ENCODE peak calls at places on chromosome 6, in eight cellular contexts. Q is psoas muscle; I is WERI-Rb-1; M is K562; B is CD4-positive, CD25-positive, alpha-beta regulatory T cell; Y is tibial artery; U is transverse colon; E is ascending aorta. W is an unnamed sample. For H3K9me3, the result is how much of the 10 kb centered on the place peaks cover.

GRCh38 chr6:170088349-170088951 is 202.4 kb downstream of the DLL1 start:
- DNase-seq in Q (peak), B (no peak), E (no peak), I (no peak), U (peak), Y (peak), M (no peak), W (peak)

GRCh38 chr6:40968620-40969145 is 70.3 kb downstream of the UNC5CL start:
- DNase-seq in Y (no peak), I (no peak), E (no peak), Q (no peak), U (no peak), B (no peak), M (no peak), W (no peak)

GRCh38 chr6:25623065-25623464 is 28.9 kb upstream of the SCGN start:
- DNase-seq in U (no peak), Y (no peak), M (no peak), I (no peak), Q (no peak), B (no peak), E (no peak), W (no peak)

GRCh38 chr6:41894366-41895299 is 542 bp downstream of the USP49 start:
- DNase-seq in Y (peak), I (peak), Q (no peak), E (no peak), U (peak), M (peak), B (no peak), W (peak)

GRCh38 chr6:30885999-30886896 is 1.9 kb downstream of the DDR1 start:
- DNase-seq in U (peak), M (peak), B (no peak), Y (peak), I (peak), Q (peak), E (no peak), W (no peak)

GRCh38 chr6:100999034-100999597 is 118.0 kb upstream of the ASCC3 start:
- DNase-seq in Y (no peak), I (no peak), U (no peak), M (no peak), B (no peak), Q (no peak), E (no peak), W (no peak)

GRCh38 chr6:154457881-154458284 is 52.6 kb downstream of the CNKSR3 start:
- DNase-seq in M (no peak), Q (no peak), Y (no peak), U (no peak), I (no peak), E (no peak), B (no peak), W (no peak)

GRCh38 chr6:36033935-36034334 is 6.3 kb downstream of the MAPK14 start:
- DNase-seq in E (no peak), U (no peak), Y (no peak), B (no peak), I (no peak), M (no peak), Q (no peak), W (no peak)

GRCh38 chr6:40389176-40389767 is 197.9 kb downstream of the LRFN2 start:
- DNase-seq in Q (no peak), B (no peak), M (no peak), U (no peak), E (no peak), Y (no peak), I (peak), W (no peak)

GRCh38 chr6:101259446-101259845 is 134.1 kb upstream of the GRIK2 start:
- DNase-seq in Y (no peak), E (no peak), B (no peak), Q (no peak), M (no peak), I (no peak), U (no peak), W (no peak)

GRCh38 chr6:122576888-122577287 is 33.3 kb upstream of the PKIB start:
- DNase-seq in M (no peak), Y (no peak), B (no peak), Q (no peak), U (no peak), I (no peak), E (no peak), W (no peak)
- H3K9me3 ChIP-seq in M (under half), Y (under half), B (under half), Q (under half), U (under half), I (under half), E (under half), W (under half)

GRCh38 chr6:55642366-55642765 is 63.4 kb upstream of the HMGCLL1 start:
- DNase-seq in M (no peak), I (no peak), Y (no peak), Q (no peak), E (no peak), U (no peak), B (no peak), W (no peak)
- H3K9me3 ChIP-seq in M (under half), I (under half), Y (under half), Q (under half), E (under half), U (under half), B (under half), W (under half)

GRCh38 chr6:118577972-118578371 is 29.9 kb downstream of the PLN start:
- DNase-seq in U (no peak), M (no peak), Y (no peak), Q (no peak), B (no peak), E (no peak), I (no peak), W (no peak)
- H3K9me3 ChIP-seq in U (under half), M (under half), Y (under half), Q (under half), B (half or more), E (under half), I (under half), W (under half)

GRCh38 chr6:155909710-155910109 is 454.1 kb upstream of the NOX3 start:
- DNase-seq in U (no peak), I (no peak), E (no peak), Y (no peak), B (no peak), Q (no peak), M (no peak), W (no peak)

GRCh38 chr6:155915651-155916050 is 460.0 kb upstream of the NOX3 start:
- DNase-seq in Y (no peak), B (no peak), E (no peak), U (no peak), M (no peak), I (no peak), Q (no peak), W (no peak)

GRCh38 chr6:155916870-155917624 is 461.4 kb upstream of the NOX3 start:
- DNase-seq in U (no peak), Q (no peak), I (no peak), B (no peak), M (no peak), Y (no peak), E (no peak), W (no peak)

GRCh38 chr6:155913816-155914215 is 458.2 kb upstream of the NOX3 start:
- DNase-seq in E (no peak), I (no peak), Y (no peak), U (no peak), M (no peak), Q (no peak), B (no peak), W (no peak)
- H3K9me3 ChIP-seq in E (under half), I (under half), Y (under half), U (under half), M (under half), Q (under half), B (under half), W (under half)

GRCh38 chr6:130274007-130274406 is 51.3 kb upstream of the SAMD3 start:
- DNase-seq in Q (no peak), Y (no peak), U (no peak), M (no peak), I (no peak), E (no peak), B (no peak), W (no peak)
- H3K9me3 ChIP-seq in Q (under half), Y (under half), U (under half), M (under half), I (under half), E (under half), B (under half), W (under half)

DNA sequence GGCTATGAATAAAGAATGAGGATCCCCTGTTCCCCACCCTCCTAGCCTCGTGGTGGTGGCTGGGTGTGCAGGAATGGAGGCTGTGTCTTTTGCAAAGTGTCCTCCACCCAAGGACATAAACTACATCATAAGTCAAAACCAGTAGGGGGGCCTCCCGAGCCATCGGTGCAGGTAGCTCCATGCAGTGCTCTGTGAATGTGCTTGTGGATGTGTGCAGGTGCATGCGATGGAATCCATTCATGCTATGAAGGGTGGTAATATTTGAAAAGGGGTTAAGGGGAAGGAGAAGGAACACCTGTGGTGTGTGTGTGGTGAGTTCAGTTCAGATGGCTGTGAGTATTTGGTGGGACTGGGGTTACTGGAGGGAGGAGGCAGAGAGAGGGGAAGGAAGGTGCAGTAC is 197.3 kb downstream of the NRN1 start:
- DNase-seq in U (no peak), B (no peak), I (no peak), M (no peak), Y (no peak), Q (no peak), E (no peak), W (no peak)
- H3K9me3 ChIP-seq in U (under half), B (under half), I (under half), M (under half), Y (under half), Q (under half), E (under half), W (under half)

GRCh38 chr6:49515485-49516146 is 15.9 kb downstream of the GLYATL3 start:
- DNase-seq in Q (no peak), I (no peak), M (no peak), Y (no peak), E (no peak), B (no peak), U (no peak), W (no peak)
- H3K9me3 ChIP-seq in Q (under half), I (under half), M (under half), Y (under half), E (under half), B (under half), U (under half), W (under half)

GRCh38 chr6:37971711-37972410 is 152.3 kb downstream of the ZFAND3 start:
- DNase-seq in B (no peak), Q (no peak), U (no peak), Y (no peak), E (no peak), I (no peak), M (no peak), W (no peak)

GRCh38 chr6:37971263-37971662 is 151.7 kb downstream of the ZFAND3 start:
- DNase-seq in I (no peak), B (no peak), U (no peak), Y (no peak), M (no peak), Q (no peak), E (no peak), W (no peak)

GRCh38 chr6:37967651-37968050 is 148.1 kb downstream of the ZFAND3 start:
- DNase-seq in B (no peak), I (no peak), U (no peak), Q (no peak), Y (no peak), M (no peak), E (no peak), W (no peak)

GRCh38 chr6:37965964-37966676 is 146.6 kb downstream of the ZFAND3 start:
- DNase-seq in I (no peak), E (no peak), M (no peak), U (no peak), B (no peak), Q (no peak), Y (no peak), W (no peak)

DNA sequence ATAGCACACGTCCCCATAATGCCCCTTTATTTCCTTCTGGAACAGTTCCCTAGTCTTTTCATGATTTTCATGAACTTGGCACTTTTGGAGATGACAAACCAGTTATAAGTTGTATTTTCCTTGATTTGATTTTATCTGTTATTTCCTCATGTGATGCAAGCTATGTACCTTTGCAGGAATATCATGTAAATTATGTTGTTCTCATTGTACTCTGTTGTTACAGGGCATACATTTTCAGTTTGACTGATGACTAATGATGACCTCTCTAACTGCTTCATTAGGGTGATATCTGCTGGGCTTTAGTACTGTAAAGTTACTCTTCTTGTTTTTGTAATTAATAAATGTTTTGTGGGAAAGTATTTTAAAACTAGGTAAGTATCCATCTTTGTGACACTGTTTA is 147.3 kb downstream of the ZFAND3 start:
- DNase-seq in U (no peak), Y (no peak), I (no peak), B (no peak), Q (no peak), E (no peak), M (no peak), W (no peak)
- H3K9me3 ChIP-seq in U (under half), Y (under half), I (under half), B (under half), Q (under half), E (under half), M (under half), W (under half)